ENCODE peak calls at places on chromosome 22, in five cellular contexts. C, W, A, N and X are unnamed samples. For H3K4me1, the result is how much of the 10 kb centered on the place peaks cover.

GRCh38 chr22:44145544-44145943 is 35.2 kb upstream of the PARVG start:
- DNase-seq in C (peak), W (no peak), A (no peak), N (no peak), X (peak)

GRCh38 chr22:22835892-22836291 is 51.7 kb upstream of the IGLL5 start:
- DNase-seq in C (no peak), W (no peak), A (no peak), N (no peak), X (no peak)

GRCh38 chr22:49825944-49826602 is 1.6 kb downstream of the BRD1 start:
- DNase-seq in C (no peak), W (peak), A (no peak), N (no peak), X (no peak)

GRCh38 chr22:46731246-46732040 is 6.6 kb downstream of the CERK start:
- DNase-seq in C (peak), W (peak), A (peak), N (peak), X (peak)

GRCh38 chr22:27919943-27920755 is 1.1 kb upstream of the PITPNB start:
- DNase-seq in C (peak), W (no peak), A (no peak), N (peak), X (no peak)

GRCh38 chr22:23555118-23555517 is 25.0 kb downstream of the IGLL1 start:
- DNase-seq in C (no peak), W (no peak), A (no peak), N (no peak), X (no peak)

GRCh38 chr22:37154925-37155712 is 5.4 kb upstream of the IL2RB start:
- DNase-seq in C (no peak), W (no peak), A (no peak), N (no peak), X (no peak)

GRCh38 chr22:39624501-39624821 is 53.9 kb downstream of the CACNA1I start:
- DNase-seq in C (no peak), W (no peak), A (no peak), N (no peak), X (no peak)

GRCh38 chr22:49247194-49247924 is 580.3 kb downstream of the BRD1 start:
- DNase-seq in C (no peak), W (no peak), A (peak), N (no peak), X (no peak)

GRCh38 chr22:36252754-36253522 is at the start of gene APOL1:
- DNase-seq in C (no peak), W (peak), A (no peak), N (peak), X (peak)

GRCh38 chr22:23835773-23836144 is 3.0 kb downstream of the DERL3 start:
- DNase-seq in C (no peak), W (no peak), A (no peak), N (no peak), X (no peak)

GRCh38 chr22:18001040-18001893 is 23.1 kb downstream of the MICAL3 start:
- DNase-seq in C (peak), W (peak), A (peak), N (peak), X (peak)

GRCh38 chr22:37473437-37473946 is 12.7 kb downstream of the MFNG start:
- DNase-seq in C (no peak), W (no peak), A (no peak), N (no peak), X (no peak)

GRCh38 chr22:31526275-31526674 is 29.9 kb downstream of the SFI1 start:
- DNase-seq in C (no peak), W (no peak), A (no peak), N (no peak), X (no peak)

GRCh38 chr22:24526191-24526590 is 28.7 kb downstream of the GUCD1 start:
- DNase-seq in C (no peak), W (no peak), A (no peak), N (no peak), X (no peak)

GRCh38 chr22:27992294-27993165 is 73.5 kb upstream of the PITPNB start:
- DNase-seq in C (peak), W (peak), A (no peak), N (no peak), X (no peak)

GRCh38 chr22:18973264-18974031 is 37.4 kb upstream of the PRODH start:
- DNase-seq in C (peak), W (no peak), A (no peak), N (no peak), X (peak)

GRCh38 chr22:24404561-24405275 is 22.7 kb upstream of the ADORA2A start:
- DNase-seq in C (no peak), W (no peak), A (no peak), N (no peak), X (no peak)

GRCh38 chr22:24059793-24060192 is 48.7 kb downstream of the CABIN1 start:
- DNase-seq in C (no peak), W (no peak), A (no peak), N (peak), X (no peak)

GRCh38 chr22:38750638-38751037 is 5.2 kb downstream of the SUN2 start:
- DNase-seq in C (no peak), W (no peak), A (no peak), N (no peak), X (no peak)

GRCh38 chr22:36144886-36145541 is 15.5 kb downstream of the APOL3 start:
- DNase-seq in C (peak), W (peak), A (peak), N (peak), X (peak)

DNA sequence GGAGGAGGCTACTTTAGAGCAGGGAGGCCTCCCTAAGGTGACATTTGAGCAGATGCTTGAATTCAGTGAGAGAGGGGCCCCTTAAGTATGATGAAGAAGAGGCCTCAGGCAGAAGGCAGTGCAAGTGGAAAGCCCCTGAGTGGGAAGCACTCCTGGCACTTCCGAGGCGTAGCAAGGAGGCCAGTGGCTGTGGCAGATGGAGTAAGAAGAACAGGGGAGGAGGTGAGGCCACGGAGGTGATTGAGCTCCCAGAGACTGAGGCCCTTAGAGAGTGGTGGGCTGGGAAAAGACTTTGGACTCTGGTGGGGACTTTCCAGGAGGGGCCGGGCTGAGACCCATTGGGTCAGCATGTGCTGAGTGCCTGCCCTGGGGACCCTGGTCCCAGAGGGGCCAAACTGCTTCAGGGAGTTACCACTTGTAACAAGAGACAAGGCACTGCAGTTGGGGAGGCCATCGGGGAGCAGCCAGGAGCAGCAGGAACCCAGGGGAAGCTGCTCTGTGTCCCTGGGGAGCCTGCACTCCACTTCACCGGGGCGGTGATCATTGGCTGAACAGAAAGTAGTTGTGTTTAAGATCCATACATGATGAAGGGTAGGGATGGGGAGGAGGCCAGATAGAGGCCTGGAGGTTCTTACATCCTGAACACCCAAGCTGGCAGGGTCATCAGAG is 2.5 kb upstream of the CENPM start:
- DNase-seq in C (no peak), W (no peak), A (no peak), N (no peak), X (no peak)
- TF ChIP-seq POLR2A in C (no peak), W (no peak), A (no peak), N (no peak), X (no peak)

GRCh38 chr22:45608763-45609180 is 62.9 kb upstream of the ATXN10 start:
- DNase-seq in C (no peak), W (no peak), A (no peak), N (no peak), X (no peak)
- H3K4me1 ChIP-seq in C (under half), W (under half), A (under half), N (under half), X (under half)

DNA sequence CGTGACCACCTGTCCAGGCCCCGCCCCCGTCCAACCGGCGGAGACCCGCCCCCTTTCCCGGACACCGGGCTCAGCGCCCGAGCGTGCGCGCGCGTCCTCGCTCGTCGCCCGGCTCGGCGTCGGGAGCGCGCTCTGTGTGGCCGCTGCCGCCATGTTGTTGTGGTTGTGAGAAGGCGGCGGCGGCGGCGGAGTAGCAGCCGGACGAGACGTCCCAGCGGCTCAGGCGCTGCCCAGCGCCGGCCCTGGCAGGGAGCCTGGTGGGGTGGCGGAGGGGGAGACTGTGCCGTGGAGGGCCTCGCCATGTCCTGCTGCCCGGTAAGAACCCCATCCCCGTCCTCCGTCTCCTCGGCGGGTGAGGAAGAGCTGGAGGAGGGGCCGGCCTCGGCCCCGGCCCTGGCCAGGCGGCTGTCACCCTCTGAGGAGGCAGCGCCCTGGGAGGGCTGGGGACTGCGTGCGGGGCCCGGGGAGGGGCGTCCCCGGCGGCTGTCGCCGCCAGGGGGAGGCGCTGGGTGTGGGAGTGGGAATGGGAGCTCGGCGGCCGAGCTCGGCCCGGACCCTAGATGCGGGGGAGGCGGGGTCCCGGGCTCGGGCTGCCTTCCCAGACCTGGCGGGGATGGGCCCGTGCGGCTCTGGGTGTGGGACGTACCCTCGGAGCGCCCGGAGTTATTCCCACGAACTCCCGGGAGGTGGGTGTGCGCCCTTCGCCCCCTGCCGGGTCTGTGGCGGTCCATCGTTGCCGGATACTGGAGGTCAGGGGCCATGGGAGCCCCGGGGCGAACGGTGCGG is at the start of gene MTMR3:
- DNase-seq in C (peak), W (peak), A (peak), N (peak), X (peak)
- TF ChIP-seq POLR2A in C (peak), W (no peak), A (peak), N (peak), X (no peak)

GRCh38 chr22:42080287-42080686 is 787 bp downstream of the SMDT1 start:
- DNase-seq in C (peak), W (peak), A (peak), N (peak), X (no peak)

GRCh38 chr22:42079319-42080251 is at the start of gene SMDT1:
- DNase-seq in C (peak), W (peak), A (peak), N (peak), X (peak)

GRCh38 chr22:42084874-42085273 is 5.4 kb downstream of the SMDT1 start:
- DNase-seq in C (no peak), W (no peak), A (no peak), N (no peak), X (no peak)

GRCh38 chr22:42086051-42086450 is 4.5 kb downstream of the NDUFA6 start:
- DNase-seq in C (no peak), W (no peak), A (no peak), N (no peak), X (no peak)

DNA sequence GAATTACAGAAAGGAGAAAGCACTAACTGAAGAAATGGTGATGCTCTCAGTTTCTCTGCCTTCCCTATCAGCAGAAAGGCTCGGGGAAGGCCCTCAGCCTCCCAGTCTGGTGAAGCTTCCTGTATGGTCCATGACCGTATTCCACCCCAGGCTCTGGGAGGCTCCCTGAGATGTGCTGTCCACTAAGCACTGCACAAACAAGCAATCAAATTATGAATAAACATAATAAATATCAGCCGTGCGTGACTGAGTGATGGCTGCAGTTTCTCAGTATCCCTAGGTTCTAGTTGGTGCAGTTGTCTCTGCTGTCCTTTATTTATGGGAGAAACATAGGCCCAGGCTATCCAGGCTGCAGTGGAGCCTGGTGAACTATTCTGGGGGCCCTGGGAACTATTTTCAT is 3.6 kb downstream of the SMDT1 start:
- DNase-seq in C (no peak), W (no peak), A (no peak), N (no peak), X (no peak)
- H3K4me1 ChIP-seq in C (under half), W (under half), A (under half), N (under half), X (under half)

DNA sequence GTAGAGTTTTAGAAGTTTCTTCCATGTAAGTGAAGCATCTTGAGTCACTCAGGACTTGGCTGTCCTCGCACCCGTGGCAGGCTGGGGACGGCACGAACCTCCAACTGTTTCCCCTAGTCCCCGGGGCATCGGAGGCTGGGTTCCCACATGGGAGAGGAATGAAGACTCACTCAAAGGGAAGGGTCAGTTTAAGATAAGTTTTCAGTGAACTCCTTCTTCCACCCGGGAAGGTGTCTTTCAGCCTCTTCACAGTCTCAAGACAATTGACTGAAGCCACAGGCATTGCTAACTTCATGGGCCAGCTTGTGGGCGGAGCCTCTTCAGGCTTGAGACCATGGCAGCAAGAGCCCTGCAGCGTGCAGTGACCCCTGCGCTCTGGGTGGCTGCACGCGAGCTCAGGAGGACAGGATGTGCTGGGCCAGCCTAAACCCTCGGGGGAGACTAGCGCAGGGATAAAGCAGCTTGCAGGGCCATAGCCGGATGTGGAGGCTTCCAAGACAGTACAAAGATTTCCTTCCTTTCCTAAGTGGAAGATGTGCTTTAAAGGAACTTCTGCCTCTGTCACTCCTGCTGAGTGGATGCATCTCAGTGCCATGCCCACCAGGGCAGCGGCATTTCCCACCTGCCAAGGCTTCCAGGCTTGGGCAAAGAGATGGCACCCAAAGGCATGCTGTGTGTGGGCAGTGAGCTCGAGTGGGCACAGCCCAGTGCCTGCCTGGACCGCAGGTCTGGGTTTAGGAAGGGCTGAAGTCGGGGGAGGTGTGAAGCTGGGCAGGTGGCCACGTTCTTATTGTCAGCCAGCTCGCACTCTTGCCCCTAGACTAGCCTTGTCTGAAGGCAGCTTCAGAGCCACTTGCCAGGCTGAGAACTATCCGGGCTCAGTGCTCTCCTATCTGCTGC is 32.9 kb downstream of the PPIL2 start:
- DNase-seq in C (no peak), W (no peak), A (no peak), N (peak), X (peak)
- TF ChIP-seq POLR2A in C (no peak), W (no peak), A (no peak), N (peak), X (no peak)